ENCODE peak calls at places on chromosomes 12 and 14, in six cellular contexts. One of them, this sample, is unnamed.

GRCh38 chr12:52581066-52581465 is 7.4 kb upstream of the KRT74 start:
- DNase-seq in heart left ventricle: no peak
- DNase-seq in GM12891: no peak
- DNase-seq in fibroblast of pulmonary artery: no peak
- DNase-seq in midbrain: no peak
- DNase-seq in GM19239: no peak
- DNase-seq in this sample: no peak

GRCh38 chr14:56293506-56293905 is 175.3 kb downstream of the PELI2 start:
- DNase-seq in fibroblast of pulmonary artery: no peak
- DNase-seq in heart left ventricle: no peak
- DNase-seq in midbrain: no peak
- DNase-seq in GM12891: no peak
- DNase-seq in GM19239: no peak
- DNase-seq in this sample: no peak

GRCh38 chr14:75540479-75540851 is 18.2 kb downstream of the BATF start:
- DNase-seq in midbrain: no peak
- DNase-seq in fibroblast of pulmonary artery: no peak
- DNase-seq in heart left ventricle: no peak
- DNase-seq in GM12891: no peak
- DNase-seq in GM19239: no peak
- DNase-seq in this sample: no peak

GRCh38 chr14:102525213-102526143 is 15.9 kb upstream of the ANKRD9 start:
- DNase-seq in midbrain: no peak
- DNase-seq in GM19239: no peak
- DNase-seq in fibroblast of pulmonary artery: peak
- DNase-seq in GM12891: no peak
- DNase-seq in heart left ventricle: no peak
- DNase-seq in this sample: no peak

GRCh38 chr14:37232907-37233481 is 35.3 kb downstream of the MIPOL1 start:
- DNase-seq in GM19239: no peak
- DNase-seq in fibroblast of pulmonary artery: peak
- DNase-seq in heart left ventricle: no peak
- DNase-seq in GM12891: no peak
- DNase-seq in midbrain: peak
- DNase-seq in this sample: peak

GRCh38 chr14:74596747-74597456 is 15.1 kb downstream of the LTBP2 start:
- DNase-seq in midbrain: no peak
- DNase-seq in fibroblast of pulmonary artery: peak
- DNase-seq in GM12891: no peak
- DNase-seq in heart left ventricle: peak
- DNase-seq in GM19239: no peak
- DNase-seq in this sample: no peak

GRCh38 chr12:14327717-14328116 is 37.8 kb upstream of the ATF7IP start:
- DNase-seq in heart left ventricle: no peak
- DNase-seq in GM12891: no peak
- DNase-seq in GM19239: no peak
- DNase-seq in fibroblast of pulmonary artery: peak
- DNase-seq in midbrain: no peak
- DNase-seq in this sample: no peak

GRCh38 chr14:67729072-67729561 is 27.4 kb downstream of the RDH12 start:
- DNase-seq in fibroblast of pulmonary artery: peak
- DNase-seq in midbrain: no peak
- DNase-seq in GM19239: no peak
- DNase-seq in GM12891: no peak
- DNase-seq in heart left ventricle: no peak
- DNase-seq in this sample: no peak

GRCh38 chr14:55816225-55816624 is 236.2 kb downstream of the KTN1 start:
- DNase-seq in heart left ventricle: no peak
- DNase-seq in midbrain: no peak
- DNase-seq in fibroblast of pulmonary artery: no peak
- DNase-seq in GM12891: no peak
- DNase-seq in GM19239: no peak
- DNase-seq in this sample: no peak

This sample was measured in COLO829.